ENCODE peak calls at places on chromosomes 1 and 21, in six cellular contexts. M, X, J, F, L and K are unnamed samples.

GRCh38 chr1:236067854-236068454 is 3.1 kb upstream of the NID1 start:
- DNase-seq in X (no peak), F (no peak), L (no peak), M (no peak), J (no peak), K (no peak)

GRCh38 chr1:177817969-177818872 is 151.6 kb downstream of the SEC16B start:
- DNase-seq in F (no peak), L (no peak), J (no peak), X (no peak), M (no peak), K (no peak)

GRCh38 chr1:79290927-79291474 is 284.5 kb upstream of the ADGRL4 start:
- DNase-seq in M (no peak), F (no peak), X (no peak), L (no peak), J (no peak), K (no peak)

GRCh38 chr1:235206533-235207201 is 45.6 kb upstream of the RBM34 start:
- DNase-seq in F (no peak), X (no peak), J (no peak), M (peak), L (no peak), K (no peak)

GRCh38 chr1:91891969-91892368 is 6.0 kb upstream of the TGFBR3 start:
- DNase-seq in L (no peak), M (no peak), X (peak), J (no peak), F (no peak), K (no peak)

GRCh38 chr1:173149887-173150286 is 57.2 kb downstream of the TNFSF4 start:
- DNase-seq in F (no peak), L (peak), M (no peak), J (no peak), X (no peak), K (no peak)

GRCh38 chr1:28893403-28894102 is 20.8 kb upstream of the EPB41 start:
- DNase-seq in L (no peak), X (no peak), F (no peak), M (no peak), J (no peak), K (no peak)

GRCh38 chr1:209790286-209791193 is 6.2 kb upstream of the C1orf74 start:
- DNase-seq in F (no peak), L (peak), M (no peak), J (peak), X (no peak), K (no peak)

GRCh38 chr1:98304888-98305287 is 356.6 kb upstream of the SNX7 start:
- DNase-seq in L (no peak), F (no peak), X (no peak), M (no peak), J (no peak), K (no peak)

GRCh38 chr1:235304549-235305451 is 23.2 kb downstream of the ARID4B start:
- DNase-seq in M (peak), F (no peak), J (no peak), X (no peak), L (no peak), K (no peak)

GRCh38 chr1:31409946-31410858 is 2.8 kb upstream of the SERINC2 start:
- DNase-seq in M (no peak), X (no peak), J (no peak), L (no peak), F (no peak), K (no peak)

GRCh38 chr1:216721878-216722277 is 1.4 kb downstream of the ESRRG start:
- DNase-seq in F (no peak), X (no peak), M (no peak), L (no peak), J (no peak), K (no peak)

GRCh38 chr21:38112219-38112789 is 144.5 kb upstream of the KCNJ15 start:
- DNase-seq in J (no peak), X (no peak), F (no peak), L (no peak), M (no peak), K (no peak)

GRCh38 chr21:41615613-41616012 is 107.7 kb upstream of the TMPRSS2 start:
- DNase-seq in M (no peak), L (no peak), F (no peak), J (no peak), X (no peak), K (no peak)